ENCODE peak calls at places on chromosome X, in eight cellular contexts. J is Caco-2, I is fibroblast of lung, F is upper lobe of left lung, N is Peyer's patch, C is mesendoderm, O is transverse colon, S is neuronal stem cell. Y is an unnamed sample.

GRCh38 chrX:155086202-155086840 is 15.0 kb downstream of the BRCC3 start:
- DNase-seq in O (peak; percentile 30), N (peak; percentile 33), J (peak; percentile 50), S (no peak), I (peak; percentile 39), F (no peak), C (peak; percentile 64), Y (no peak)

GRCh38 chrX:71579136-71579989 is 1.1 kb downstream of the GCNA start:
- DNase-seq in F (peak; percentile 46), I (no peak), C (peak; percentile 79), S (no peak), O (no peak), N (no peak), J (peak; percentile 13), Y (no peak)

GRCh38 chrX:104359124-104359523 is 104.4 kb upstream of the ESX1 start:
- DNase-seq in N (no peak), J (no peak), I (no peak), F (no peak), S (no peak), C (no peak), O (no peak), Y (no peak)

GRCh38 chrX:115460565-115460888 is 100.4 kb upstream of the PLS3 start:
- DNase-seq in F (no peak), I (no peak), O (no peak), C (no peak), J (no peak), N (no peak), S (no peak), Y (no peak)

GRCh38 chrX:19721726-19722370 is 165.6 kb downstream of the SH3KBP1 start:
- DNase-seq in C (no peak), J (no peak), O (no peak), N (no peak), S (no peak), F (no peak), I (no peak), Y (no peak)

GRCh38 chrX:8783100-8784098 is 17.8 kb downstream of the FAM9A start:
- DNase-seq in I (no peak), C (peak; percentile 58), J (peak; percentile 2), O (no peak), N (peak; percentile 21), F (peak; percentile 53), S (no peak), Y (peak; percentile 53)

GRCh38 chrX:856901-857300 is 226.3 kb downstream of the SHOX start:
- DNase-seq in S (no peak), O (no peak), F (no peak), J (no peak), N (no peak), C (no peak), I (no peak), Y (no peak)

GRCh38 chrX:107537815-107538214 is 88.4 kb downstream of the FRMPD3 start:
- DNase-seq in C (peak; percentile 67), F (no peak), J (peak; percentile 30), S (peak; percentile 9), I (peak; percentile 57), O (no peak), N (no peak), Y (peak; percentile 44)

GRCh38 chrX:144219035-144219434 is 335.2 kb downstream of the UBE2NL start:
- DNase-seq in I (no peak), S (no peak), N (no peak), C (peak; percentile 70), O (no peak), F (no peak), J (peak; percentile 2), Y (no peak)

DNA sequence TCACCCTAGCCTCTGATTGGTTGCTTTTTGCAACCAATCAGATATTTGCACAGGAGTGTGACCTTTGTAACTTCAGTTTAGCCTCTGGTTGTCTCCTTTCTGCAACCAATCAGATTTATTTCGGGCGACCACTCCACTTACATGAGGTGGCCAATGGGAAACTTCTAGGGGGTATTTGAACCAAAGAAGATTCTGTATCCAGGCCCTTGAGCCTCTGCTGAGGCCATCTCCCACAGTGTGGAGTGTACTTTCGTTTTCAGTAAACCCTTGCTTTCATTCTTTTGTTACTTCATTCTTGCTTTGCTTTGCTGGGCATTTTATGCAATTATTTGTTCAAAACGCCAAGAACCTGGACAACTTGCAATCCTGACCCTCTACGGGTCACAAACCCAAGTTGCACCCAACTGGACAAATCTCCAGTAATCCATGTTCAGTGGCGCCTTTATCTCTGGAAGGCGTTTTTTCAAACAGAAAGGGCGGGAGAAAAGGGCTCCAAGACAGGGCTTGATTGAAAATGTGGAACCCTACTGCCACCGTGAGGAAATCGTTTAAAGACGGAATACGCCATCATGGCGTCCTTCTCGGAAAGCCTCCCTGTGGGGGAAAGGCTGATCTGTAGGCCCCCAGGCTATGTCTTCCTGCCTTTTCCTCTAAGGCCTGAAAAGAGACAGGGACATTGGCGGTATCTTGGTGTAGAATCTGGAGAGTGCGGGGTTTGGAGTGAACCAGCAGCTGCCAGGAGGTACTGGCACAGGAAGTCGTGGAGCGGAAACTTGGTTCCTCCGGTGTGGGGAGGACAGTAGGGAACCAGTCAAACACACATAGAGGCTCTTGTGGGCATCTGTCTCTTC is 184.6 kb downstream of the OR13H1 start:
- DNase-seq in C (no peak), S (no peak), O (peak; percentile 85), I (no peak), F (no peak), N (peak; percentile 78), J (no peak), Y (peak; percentile 85)
- H3K4me3 ChIP-seq in C (no peak overlapping the region), S (no peak overlapping the region), O (peak overlapping the region; percentile 36), I (peak overlapping the region; percentile 42), F (peak overlapping the region; percentile 33), N (peak overlapping the region; percentile 43), J (no peak overlapping the region), Y (peak overlapping the region; percentile 49)

GRCh38 chrX:136534131-136534530 is 2.1 kb downstream of the VGLL1 start:
- DNase-seq in I (no peak), N (no peak), S (no peak), J (no peak), O (no peak), F (no peak), C (no peak), Y (no peak)
- H3K27me3 ChIP-seq in I (no peaks in the 10 kb centered on the region), N (no peaks in the 10 kb centered on the region), S (no peaks in the 10 kb centered on the region), J (no peaks in the 10 kb centered on the region), O (no peaks in the 10 kb centered on the region), F (no peaks in the 10 kb centered on the region), C (no peaks in the 10 kb centered on the region), Y (peaks cover 20% of the 10 kb centered on the region)

GRCh38 chrX:134714633-134715110 is 56.4 kb upstream of the PLAC1 start:
- DNase-seq in S (no peak), I (no peak), O (no peak), N (no peak), J (no peak), F (no peak), C (peak; percentile 35), Y (no peak)

GRCh38 chrX:134716620-134717012 is 58.3 kb upstream of the PLAC1 start:
- DNase-seq in F (no peak), C (no peak), N (no peak), J (no peak), I (no peak), S (no peak), O (no peak), Y (no peak)

GRCh38 chrX:134718329-134719317 is 60.4 kb upstream of the PLAC1 start:
- DNase-seq in S (no peak), I (peak; percentile 89), C (peak; percentile 95), O (no peak), J (peak; percentile 80), F (no peak), N (no peak), Y (no peak)

GRCh38 chrX:134715930-134716619 is 57.8 kb upstream of the PLAC1 start:
- DNase-seq in J (no peak), S (no peak), O (no peak), F (no peak), N (no peak), I (no peak), C (no peak), Y (no peak)

GRCh38 chrX:134717698-134718328 is 59.5 kb upstream of the PLAC1 start:
- DNase-seq in I (no peak), O (no peak), S (no peak), J (no peak), C (no peak), N (no peak), F (no peak), Y (no peak)
- H3K4me3 ChIP-seq in I (no peak overlapping the region), O (no peak overlapping the region), S (no peak overlapping the region), J (no peak overlapping the region), C (no peak overlapping the region), N (no peak overlapping the region), F (no peak overlapping the region), Y (no peak overlapping the region)

GRCh38 chrX:11757397-11757728 is 674 bp upstream of the MSL3 start:
- DNase-seq in J (no peak), N (no peak), O (no peak), S (no peak), C (no peak), F (no peak), I (no peak), Y (no peak)
- H3K27me3 ChIP-seq in J (no peaks in the 10 kb centered on the region), N (no peaks in the 10 kb centered on the region), O (no peaks in the 10 kb centered on the region), S (no peaks in the 10 kb centered on the region), C (no peaks in the 10 kb centered on the region), F (no peaks in the 10 kb centered on the region), I (no peaks in the 10 kb centered on the region), Y (peaks cover 12% of the 10 kb centered on the region)

GRCh38 chrX:53374923-53375322 is 47.5 kb downstream of the SMC1A start:
- DNase-seq in O (no peak), J (no peak), F (no peak), N (no peak), C (no peak), S (no peak), I (no peak), Y (no peak)

GRCh38 chrX:53377464-53377863 is 45.0 kb downstream of the SMC1A start:
- DNase-seq in F (no peak), S (no peak), O (no peak), J (no peak), C (no peak), I (no peak), N (no peak), Y (no peak)

GRCh38 chrX:53373307-53373706 is 49.1 kb downstream of the SMC1A start:
- DNase-seq in N (no peak), J (no peak), C (no peak), I (no peak), O (no peak), S (no peak), F (no peak), Y (no peak)

GRCh38 chrX:53379008-53379710 is 43.3 kb downstream of the SMC1A start:
- DNase-seq in I (no peak), C (no peak), N (no peak), F (no peak), O (no peak), J (no peak), S (no peak), Y (no peak)

DNA sequence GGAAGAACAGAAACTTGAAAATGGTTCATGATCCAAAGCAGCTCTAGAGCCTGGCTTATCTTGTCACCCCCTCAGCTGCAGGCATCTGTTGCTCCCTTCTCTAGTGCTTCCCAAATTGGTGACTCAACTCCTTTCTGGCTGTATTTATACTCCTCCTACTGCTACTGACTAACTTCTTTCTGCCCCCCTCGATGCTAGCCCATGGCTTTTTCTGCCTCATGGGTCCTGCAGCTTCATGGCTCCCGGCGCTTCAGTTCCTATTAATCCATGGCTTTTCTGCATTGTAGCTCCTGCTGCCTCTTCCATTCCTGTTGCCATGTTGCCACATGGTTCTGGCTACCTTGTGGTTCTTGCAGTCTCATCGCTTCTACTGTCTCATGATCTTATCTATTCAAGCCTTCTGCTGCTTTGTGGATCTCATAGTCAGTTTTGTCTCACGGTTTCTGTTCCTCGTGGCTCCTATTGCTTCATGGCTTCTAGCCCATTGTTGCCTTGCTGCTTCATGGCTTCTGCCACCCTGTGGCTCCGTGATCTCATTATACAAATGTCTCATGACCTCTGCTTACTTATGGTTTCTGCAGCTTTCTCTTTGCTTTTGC is 48.1 kb downstream of the SMC1A start:
- DNase-seq in F (no peak), O (no peak), C (peak; percentile 39), S (no peak), J (no peak), I (no peak), N (no peak), Y (no peak)
- H3K4me3 ChIP-seq in F (no peak overlapping the region), O (no peak overlapping the region), C (no peak overlapping the region), S (no peak overlapping the region), J (no peak overlapping the region), I (no peak overlapping the region), N (no peak overlapping the region), Y (no peak overlapping the region)